ENCODE peak calls at places on chromosomes 13 and 19, in ten cellular contexts. L, O, I, Q, U, F, H, Z, A and G are unnamed samples.

GRCh38 chr19:33251076-33251475 is 25.4 kb upstream of the SLC7A10 start:
- DNase-seq in L (peak; percentile 7), O (no peak), I (no peak), Q (no peak), U (no peak), F (no peak), H (no peak), Z (no peak), A (no peak), G (peak; percentile 75)

GRCh38 chr19:48997972-48998371 is 4.3 kb downstream of the RUVBL2 start:
- DNase-seq in L (no peak), O (peak; percentile 52), I (no peak), Q (peak; percentile 53), U (peak; percentile 67), F (no peak), H (peak; percentile 63), Z (peak; percentile 46), A (no peak), G (no peak)

GRCh38 chr13:49220856-49221614 is 897 bp downstream of the MLNR start:
- DNase-seq in L (no peak), O (no peak), I (no peak), Q (no peak), U (peak; percentile 15), F (no peak), H (no peak), Z (no peak), A (no peak), G (no peak)

GRCh38 chr19:6564393-6564792 is 26.6 kb downstream of the CD70 start:
- DNase-seq in L (no peak), O (no peak), I (no peak), Q (no peak), U (peak; percentile 33), F (no peak), H (peak; percentile 34), Z (peak; percentile 38), A (no peak), G (no peak)

GRCh38 chr19:48556163-48556562 is 4.2 kb downstream of the SULT2B1 start:
- DNase-seq in L (no peak), O (no peak), I (no peak), Q (no peak), U (peak; percentile 71), F (no peak), H (peak; percentile 72), Z (peak; percentile 59), A (no peak), G (no peak)

GRCh38 chr13:105087941-105088340 is 1447.5 kb downstream of the EFNB2 start:
- DNase-seq in L (no peak), O (no peak), I (no peak), Q (no peak), U (no peak), F (no peak), H (no peak), Z (no peak), A (no peak), G (no peak)

GRCh38 chr19:18774782-18775444 is 16.2 kb downstream of the COMP start:
- DNase-seq in L (no peak), O (no peak), I (no peak), Q (no peak), U (no peak), F (no peak), H (no peak), Z (no peak), A (no peak), G (no peak)

GRCh38 chr13:111595791-111596190 is 275.3 kb downstream of the TEX29 start:
- DNase-seq in L (no peak), O (no peak), I (no peak), Q (no peak), U (no peak), F (no peak), H (no peak), Z (no peak), A (no peak), G (no peak)

GRCh38 chr13:90436697-90437096 is 910.8 kb upstream of the MIR17HG start:
- DNase-seq in L (no peak), O (no peak), I (no peak), Q (no peak), U (no peak), F (no peak), H (no peak), Z (no peak), A (no peak), G (no peak)

GRCh38 chr13:93227280-93227905 is 786 bp downstream of the GPC6 start:
- DNase-seq in L (no peak), O (no peak), I (peak; percentile 70), Q (peak; percentile 28), U (peak; percentile 46), F (no peak), H (peak; percentile 59), Z (peak; percentile 60), A (no peak), G (no peak)

GRCh38 chr13:93230466-93230865 is 3.9 kb downstream of the GPC6 start:
- DNase-seq in L (no peak), O (no peak), I (no peak), Q (no peak), U (peak; percentile 92), F (no peak), H (peak; percentile 85), Z (peak; percentile 90), A (no peak), G (no peak)

GRCh38 chr13:93226065-93226622 is 463 bp upstream of the GPC6 start:
- DNase-seq in L (no peak), O (no peak), I (no peak), Q (no peak), U (no peak), F (no peak), H (no peak), Z (no peak), A (no peak), G (no peak)

GRCh38 chr13:93226623-93227279 is at the start of gene GPC6:
- DNase-seq in L (no peak), O (peak; percentile 45), I (peak; percentile 78), Q (peak; percentile 25), U (peak; percentile 94), F (no peak), H (peak; percentile 97), Z (peak; percentile 98), A (no peak), G (no peak)

DNA sequence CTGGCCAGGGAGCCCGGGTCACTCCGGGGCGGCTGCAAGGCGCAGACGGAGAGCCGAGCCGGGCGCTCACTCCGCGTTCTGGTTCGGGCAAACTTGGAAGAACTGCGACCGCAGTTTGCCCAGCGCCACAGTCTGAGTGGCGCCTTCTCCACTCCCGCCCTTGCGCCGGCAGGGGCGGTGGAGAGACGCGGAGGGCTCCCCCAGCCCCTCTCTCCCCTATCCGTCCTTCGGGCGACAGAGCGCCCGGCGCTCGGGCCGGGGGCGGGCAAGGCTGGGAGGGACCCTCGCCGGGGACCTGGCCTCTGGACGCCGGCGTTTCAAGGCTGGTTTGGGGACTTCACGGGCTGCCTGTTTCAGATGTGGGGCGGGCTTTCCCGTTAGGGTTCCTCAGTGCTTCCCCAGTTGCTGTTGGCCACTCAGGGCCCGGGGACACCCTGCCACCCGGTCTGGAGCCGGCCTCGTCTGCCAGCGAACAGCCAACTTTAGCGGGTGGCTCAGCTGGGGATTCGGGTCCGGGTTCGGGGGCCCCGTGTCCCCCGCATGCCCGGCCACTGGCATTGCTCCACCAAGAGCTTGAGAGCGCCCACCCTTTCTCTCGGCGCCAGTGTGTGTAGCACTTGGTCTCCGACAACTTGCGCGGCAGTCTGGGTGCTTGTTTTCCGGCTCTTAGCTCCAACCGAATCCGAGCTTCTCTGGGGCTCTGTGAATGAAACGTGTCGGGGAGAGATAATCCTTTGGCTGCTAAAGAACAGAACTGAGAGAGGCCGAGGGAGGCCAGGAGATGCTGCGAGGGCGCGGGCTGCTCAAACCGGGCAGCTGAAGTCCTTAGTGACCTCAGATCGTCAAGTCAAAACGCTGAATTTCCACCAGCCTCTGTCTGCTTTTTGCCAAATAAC is 1.5 kb downstream of the GPC6 start:
- DNase-seq in L (peak; percentile 40), O (peak; percentile 54), I (peak; percentile 86), Q (peak; percentile 71), U (peak; percentile 85), F (peak; percentile 23), H (peak; percentile 92), Z (peak; percentile 90), A (peak; percentile 92), G (no peak)
- TF ChIP-seq CTCF in L (peak; percentile 11), O (no peak), I (no peak), Q (peak; percentile 81), U (peak; percentile 47), F (peak; percentile 29), H (peak; percentile 59), Z (peak; percentile 75), A (peak; percentile 73), G (peak; percentile 81)

DNA sequence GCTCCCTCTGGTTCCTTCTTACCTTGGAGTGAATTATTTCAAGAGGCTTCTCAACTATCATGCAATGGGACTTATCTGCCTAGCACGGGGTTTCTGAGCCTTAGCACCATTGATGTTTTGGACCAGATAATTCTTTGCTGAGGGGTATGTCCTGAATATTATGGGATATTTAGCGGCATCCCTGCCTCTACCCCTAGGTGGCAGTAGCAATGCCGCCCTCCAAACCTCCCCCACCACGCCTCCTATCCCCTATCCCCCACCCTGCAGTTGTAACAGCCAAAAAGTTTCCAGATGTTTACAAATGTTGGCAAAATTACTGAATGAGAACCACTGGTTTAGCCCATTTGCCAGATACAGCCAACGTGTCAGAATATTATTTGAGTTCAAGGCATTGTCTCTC is 125.5 kb downstream of the POSTN start:
- DNase-seq in L (no peak), O (no peak), I (no peak), Q (no peak), U (no peak), F (no peak), H (no peak), Z (no peak), A (no peak), G (no peak)
- TF ChIP-seq CTCF in L (no peak), O (no peak), I (no peak), Q (peak; percentile 14), U (no peak), F (no peak), H (no peak), Z (no peak), A (peak; percentile 21), G (peak; percentile 44)

GRCh38 chr13:110521946-110522345 is 39.6 kb downstream of the RAB20 start:
- DNase-seq in L (no peak), O (peak; percentile 55), I (peak; percentile 69), Q (no peak), U (peak; percentile 44), F (no peak), H (no peak), Z (no peak), A (no peak), G (no peak)
- TF ChIP-seq CTCF in L (no peak), O (no peak), I (no peak), Q (no peak), U (no peak), F (no peak), H (no peak), Z (no peak), A (no peak), G (no peak)

DNA sequence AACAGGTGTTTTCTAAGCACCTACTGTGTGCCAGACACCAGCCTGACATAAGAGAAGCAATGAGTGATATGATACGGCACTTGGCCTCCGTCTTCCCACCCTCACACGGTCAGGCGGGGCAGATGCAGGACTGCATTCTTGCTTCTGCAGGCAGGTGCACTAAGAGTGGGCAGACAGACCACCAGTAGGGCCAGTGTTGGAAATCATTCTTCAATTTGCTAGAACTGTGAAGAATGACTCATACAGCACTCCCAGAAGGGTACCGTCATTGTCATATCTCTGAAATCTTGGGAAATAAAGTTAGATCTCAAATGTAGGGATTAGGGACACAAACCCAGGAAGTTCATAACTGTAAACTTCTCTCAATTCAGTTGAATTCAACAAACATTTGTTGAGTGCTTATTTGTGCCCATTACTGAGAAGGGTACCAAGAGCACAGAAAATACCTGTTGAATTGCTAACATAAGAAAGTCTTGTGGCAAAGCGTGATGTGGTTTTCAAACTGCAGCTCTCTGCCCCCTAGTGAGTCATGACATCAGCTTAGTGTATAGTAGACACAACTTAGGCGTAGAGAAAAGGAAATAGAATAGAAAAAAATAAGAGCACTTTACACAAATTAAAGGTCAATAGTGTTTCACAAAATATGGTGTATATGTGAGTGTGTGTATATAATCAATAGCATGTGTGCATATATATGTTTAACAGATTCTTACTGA is 76.1 kb downstream of the TEX26 start:
- DNase-seq in L (no peak), O (no peak), I (no peak), Q (no peak), U (peak; percentile 18), F (no peak), H (peak; percentile 11), Z (no peak), A (no peak), G (no peak)
- TF ChIP-seq CTCF in L (no peak), O (no peak), I (no peak), Q (no peak), U (no peak), F (no peak), H (no peak), Z (no peak), A (no peak), G (no peak)